ENCODE peak calls at places on chromosomes 2 and 18, in seven cellular contexts. H is gastrocnemius medialis, W is neural progenitor cell, N is bronchial epithelial cell, V is mucosa of descending colon, D is DND-41, I is HL-60. S is an unnamed sample.

GRCh38 chr18:46220116-46220515 is 115.9 kb downstream of the HAUS1 start:
- DNase-seq in H (no peak), W (no peak), N (peak), V (no peak), D (no peak), I (no peak), S (no peak)

GRCh38 chr2:188811522-188811921 is 162.7 kb upstream of the COL3A1 start:
- DNase-seq in H (no peak), W (no peak), N (peak), V (no peak), D (no peak), I (no peak), S (no peak)

GRCh38 chr18:58682429-58683069 is 11.3 kb downstream of the MALT1 start:
- DNase-seq in H (no peak), W (no peak), N (peak), V (peak), D (no peak), I (no peak), S (no peak)

GRCh38 chr18:8253943-8254342 is 355.3 kb upstream of the RAB12 start:
- DNase-seq in H (no peak), W (no peak), N (no peak), V (no peak), D (no peak), I (no peak), S (no peak)

GRCh38 chr2:231605607-231606091 is 13.0 kb downstream of the TEX44 start:
- DNase-seq in H (no peak), W (no peak), N (no peak), V (no peak), D (no peak), I (no peak), S (no peak)

GRCh38 chr18:58144671-58145285 is 100.8 kb downstream of the NEDD4L start:
- DNase-seq in H (no peak), W (no peak), N (no peak), V (no peak), D (no peak), I (no peak), S (no peak)

GRCh38 chr2:43874776-43875451 is 36.1 kb downstream of the ABCG8 start:
- DNase-seq in H (no peak), W (no peak), N (no peak), V (no peak), D (no peak), I (no peak), S (no peak)

GRCh38 chr2:178234648-178235047 is 40.3 kb downstream of the OSBPL6 start:
- DNase-seq in H (no peak), W (no peak), N (peak), V (no peak), D (no peak), I (no peak), S (no peak)

GRCh38 chr2:68344031-68344430 is 21.1 kb upstream of the PLEK start:
- DNase-seq in H (no peak), W (no peak), N (peak), V (no peak), D (no peak), I (no peak), S (no peak)

GRCh38 chr18:60965856-60966255 is 367.4 kb upstream of the CDH20 start:
- DNase-seq in H (no peak), W (peak), N (no peak), V (no peak), D (no peak), I (no peak), S (no peak)

GRCh38 chr2:116718451-116718850 is 1096.0 kb upstream of the DDX18 start:
- DNase-seq in H (no peak), W (no peak), N (peak), V (no peak), D (no peak), I (no peak), S (no peak)
- TF ChIP-seq CTCF in H (no peak), W (no peak), N (no peak), V (no peak), D (no peak), I (no peak), S (no peak)

GRCh38 chr2:233061007-233061590 is 957 bp downstream of the INPP5D start:
- DNase-seq in H (no peak), W (no peak), N (no peak), V (no peak), D (peak), I (no peak), S (peak)

GRCh38 chr2:233062946-233063268 is 2.8 kb downstream of the INPP5D start:
- DNase-seq in H (no peak), W (no peak), N (no peak), V (no peak), D (no peak), I (no peak), S (peak)

GRCh38 chr2:233060500-233061006 is 411 bp downstream of the INPP5D start:
- DNase-seq in H (no peak), W (no peak), N (no peak), V (no peak), D (no peak), I (no peak), S (no peak)

GRCh38 chr2:233062447-233062842 is 2.3 kb downstream of the INPP5D start:
- DNase-seq in H (no peak), W (no peak), N (no peak), V (no peak), D (no peak), I (no peak), S (no peak)

GRCh38 chr2:233061591-233062446 is 1.7 kb downstream of the INPP5D start:
- DNase-seq in H (peak), W (peak), N (no peak), V (peak), D (no peak), I (no peak), S (peak)
- TF ChIP-seq CTCF in H (no peak), W (no peak), N (no peak), V (no peak), D (no peak), I (peak), S (peak)

DNA sequence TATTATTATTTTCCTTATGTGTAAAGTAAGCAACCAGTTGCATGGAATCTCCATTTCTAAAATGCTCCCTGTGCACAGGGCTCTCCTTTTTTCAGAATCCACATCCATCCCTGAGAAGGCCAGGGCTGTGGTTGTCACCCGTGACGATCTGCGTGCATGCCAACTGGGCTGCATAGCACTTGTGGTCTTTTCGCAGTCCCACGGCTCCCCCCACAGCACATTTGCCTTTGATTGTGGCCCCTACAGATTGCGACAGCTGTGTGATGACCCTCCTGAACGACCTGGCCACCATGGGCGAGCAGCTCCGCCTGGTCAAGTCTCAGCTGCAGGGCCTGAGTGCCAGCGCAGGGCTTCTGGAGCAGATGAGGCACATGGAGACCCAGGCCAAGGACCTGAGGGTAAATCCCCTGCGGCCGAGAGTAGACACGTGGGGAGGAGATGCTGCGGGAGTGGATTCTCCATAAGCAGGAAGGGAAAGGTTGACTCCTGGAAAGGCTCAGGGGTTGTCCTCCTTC is 119.8 kb upstream of the TTC39C start:
- DNase-seq in H (no peak), W (no peak), N (no peak), V (no peak), D (no peak), I (no peak), S (no peak)
- TF ChIP-seq CTCF in H (no peak), W (no peak), N (no peak), V (no peak), D (peak), I (no peak), S (no peak)

GRCh38 chr2:83782122-83782521 is 677.0 kb downstream of the SUCLG1 start:
- DNase-seq in H (no peak), W (no peak), N (no peak), V (no peak), D (no peak), I (no peak), S (no peak)
- TF ChIP-seq CTCF in H (no peak), W (no peak), N (no peak), V (no peak), D (peak), I (no peak), S (no peak)

GRCh38 chr2:238127165-238128060 is 11.1 kb upstream of the KLHL30 start:
- DNase-seq in H (no peak), W (peak), N (no peak), V (peak), D (no peak), I (no peak), S (peak)
- TF ChIP-seq CTCF in H (no peak), W (no peak), N (no peak), V (no peak), D (no peak), I (no peak), S (no peak)

GRCh38 chr18:48952287-48953095 is 1.7 kb upstream of the SMAD7 start:
- DNase-seq in H (peak), W (peak), N (peak), V (peak), D (no peak), I (peak), S (peak)

GRCh38 chr18:48953096-48953706 is 2.4 kb upstream of the SMAD7 start:
- DNase-seq in H (no peak), W (no peak), N (no peak), V (no peak), D (no peak), I (no peak), S (no peak)

GRCh38 chr18:48949606-48950535 is 894 bp downstream of the SMAD7 start:
- DNase-seq in H (no peak), W (peak), N (no peak), V (no peak), D (peak), I (no peak), S (peak)

GRCh38 chr18:48950536-48951447 is at the start of gene SMAD7:
- DNase-seq in H (no peak), W (no peak), N (no peak), V (peak), D (no peak), I (no peak), S (peak)

DNA sequence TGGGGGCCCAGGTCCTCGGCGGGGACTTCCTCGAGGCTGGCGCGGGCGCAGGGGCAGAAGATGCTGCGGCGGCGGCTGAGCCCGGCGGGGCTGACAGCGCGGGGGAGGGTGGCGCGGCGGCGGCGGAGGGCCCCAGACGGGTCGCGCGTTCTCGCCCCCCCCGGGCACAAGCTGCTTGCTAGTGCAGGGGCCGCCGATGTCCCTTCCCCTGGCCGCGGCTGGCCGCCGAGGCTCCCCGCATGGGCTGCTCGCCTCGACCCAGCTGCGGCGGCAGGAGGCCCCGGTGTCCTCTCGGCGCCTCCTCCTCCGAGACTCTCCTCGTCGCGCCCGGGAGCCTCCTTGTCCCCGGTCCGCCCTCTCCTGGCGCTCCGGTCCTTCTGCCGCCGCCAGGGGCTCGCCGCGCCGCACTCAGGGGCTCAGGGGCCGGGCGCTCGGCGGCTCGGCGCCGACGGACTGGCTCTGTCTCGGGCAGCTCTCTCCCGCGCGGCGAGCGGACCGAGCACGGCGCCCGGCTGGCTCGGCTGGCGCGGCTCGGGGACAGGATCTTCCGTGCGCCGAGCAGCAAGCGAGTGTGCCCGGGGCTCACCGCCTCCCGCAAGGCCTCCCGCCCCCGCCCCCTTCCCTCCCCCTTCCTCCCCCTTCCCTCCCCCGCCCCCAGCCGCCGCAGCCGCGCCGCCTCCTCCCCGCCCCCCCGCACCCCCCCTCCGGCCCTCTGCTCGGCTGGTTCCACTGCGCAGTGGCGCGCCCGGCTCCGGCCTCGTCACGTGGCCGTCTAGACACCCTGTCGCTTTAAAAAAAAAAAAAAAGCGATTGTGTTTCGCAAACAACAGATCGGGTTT is 902 bp upstream of the SMAD7 start:
- DNase-seq in H (peak), W (peak), N (peak), V (peak), D (peak), I (peak), S (peak)
- TF ChIP-seq CTCF in H (peak), W (peak), N (peak), V (no peak), D (peak), I (no peak), S (no peak)

DNA sequence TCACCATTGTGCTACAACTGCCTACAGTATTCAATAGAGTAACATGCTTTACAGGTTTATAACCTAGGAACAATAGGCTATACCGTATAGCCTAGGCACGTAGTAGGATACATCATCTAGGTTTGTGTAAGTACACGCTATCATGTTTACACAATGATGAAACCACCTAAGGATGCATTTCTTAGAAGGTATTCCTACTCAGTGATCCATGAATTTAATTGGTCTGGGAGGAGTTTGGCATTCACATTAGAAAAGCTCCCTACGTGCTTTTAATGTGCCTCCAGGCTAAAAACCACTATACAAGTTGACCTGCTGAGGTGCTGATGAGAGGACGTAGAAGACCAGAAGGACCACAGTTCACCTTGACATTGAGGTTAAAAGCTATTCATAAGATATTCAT is 154.5 kb upstream of the LRRTM1 start:
- DNase-seq in H (no peak), W (no peak), N (peak), V (no peak), D (no peak), I (no peak), S (no peak)
- TF ChIP-seq CTCF in H (no peak), W (no peak), N (no peak), V (no peak), D (no peak), I (no peak), S (no peak)

DNA sequence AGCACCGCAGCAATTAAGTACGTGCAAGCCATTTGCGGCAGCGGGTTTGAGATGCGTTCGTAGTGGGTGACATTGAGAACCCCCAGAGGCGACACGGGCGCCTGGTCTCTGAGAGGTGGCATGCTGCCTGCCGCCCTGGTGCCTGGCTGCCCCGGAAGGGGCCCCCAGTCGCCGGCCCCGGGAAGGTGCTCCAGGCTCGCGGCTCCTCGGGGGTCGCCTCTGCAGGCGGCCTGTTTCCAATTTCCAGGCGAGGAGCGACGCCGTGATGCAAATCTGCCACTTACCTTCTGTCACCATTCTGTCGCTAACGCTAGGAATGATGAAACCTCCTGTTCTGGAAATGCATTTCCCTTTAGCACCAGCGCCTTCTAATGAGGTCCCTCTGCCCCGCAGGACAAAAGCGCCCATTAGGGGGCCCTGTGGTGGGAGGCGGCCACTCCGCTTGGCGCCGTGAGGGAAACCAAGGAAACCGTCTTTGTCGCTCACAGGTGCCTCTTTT is 13.0 kb downstream of the KIF5C start:
- DNase-seq in H (no peak), W (peak), N (no peak), V (no peak), D (no peak), I (no peak), S (peak)
- TF ChIP-seq CTCF in H (no peak), W (no peak), N (no peak), V (no peak), D (no peak), I (no peak), S (no peak)

GRCh38 chr2:128386066-128386465 is 67.4 kb upstream of the HS6ST1 start:
- DNase-seq in H (no peak), W (no peak), N (no peak), V (no peak), D (no peak), I (no peak), S (no peak)

GRCh38 chr2:128388414-128389032 is 69.9 kb upstream of the HS6ST1 start:
- DNase-seq in H (no peak), W (no peak), N (peak), V (no peak), D (no peak), I (no peak), S (no peak)

GRCh38 chr2:128384446-128384845 is 65.8 kb upstream of the HS6ST1 start:
- DNase-seq in H (no peak), W (no peak), N (no peak), V (no peak), D (no peak), I (no peak), S (no peak)

GRCh38 chr2:128384956-128385355 is 66.3 kb upstream of the HS6ST1 start:
- DNase-seq in H (no peak), W (no peak), N (no peak), V (no peak), D (no peak), I (no peak), S (no peak)

GRCh38 chr2:128385365-128385764 is 66.7 kb upstream of the HS6ST1 start:
- DNase-seq in H (no peak), W (no peak), N (no peak), V (no peak), D (no peak), I (no peak), S (no peak)
- TF ChIP-seq CTCF in H (no peak), W (no peak), N (no peak), V (no peak), D (no peak), I (no peak), S (no peak)

S was measured in activated CD8-positive, alpha-beta T cell treated with anti-CD3 and anti-CD28 coated beads for 36 hours.